ENCODE peak calls at places on chromosomes 16 and 17, in four cellular contexts. F, A, S and M are unnamed samples.

GRCh38 chr16:67395458-67396158 is 2.3 kb upstream of the TPPP3 start:
- DNase-seq in F (no peak), A (no peak), S (no peak), M (peak)

GRCh38 chr16:77585379-77585778 is 136.9 kb upstream of the NUDT7 start:
- DNase-seq in F (no peak), A (peak), S (peak), M (peak)

GRCh38 chr16:52957199-52957598 is 95.5 kb downstream of the CHD9NB start:
- DNase-seq in F (no peak), A (no peak), S (no peak), M (no peak)

GRCh38 chr17:81512560-81512983 is at the start of gene ACTG1:
- DNase-seq in F (peak), A (peak), S (peak), M (peak)

GRCh38 chr17:73742915-73743314 is 98.7 kb upstream of the SDK2 start:
- DNase-seq in F (no peak), A (no peak), S (no peak), M (no peak)

GRCh38 chr17:77892469-77893143 is 65.9 kb upstream of the TNRC6C start:
- DNase-seq in F (no peak), A (no peak), S (no peak), M (no peak)

GRCh38 chr17:36768355-36768754 is 167.0 kb downstream of the MRM1 start:
- DNase-seq in F (no peak), A (no peak), S (no peak), M (no peak)

GRCh38 chr17:22464041-22464440 is 771.7 kb downstream of the KCNJ18 start:
- DNase-seq in F (no peak), A (no peak), S (no peak), M (no peak)

GRCh38 chr16:65510850-65511249 is 389.0 kb upstream of the CDH11 start:
- DNase-seq in F (no peak), A (peak), S (peak), M (peak)

GRCh38 chr17:80992948-80993624 is 1.4 kb downstream of the CHMP6 start:
- DNase-seq in F (no peak), A (no peak), S (no peak), M (no peak)

GRCh38 chr17:46870116-46870803 is 18.9 kb downstream of the WNT9B start:
- DNase-seq in F (no peak), A (no peak), S (no peak), M (no peak)

GRCh38 chr17:80869476-80869875 is 122.2 kb upstream of the CHMP6 start:
- DNase-seq in F (no peak), A (no peak), S (no peak), M (no peak)

GRCh38 chr17:40309031-40309937 is at the start of gene RARA:
- DNase-seq in F (peak), A (no peak), S (no peak), M (peak)

GRCh38 chr16:27460213-27460612 is 58.2 kb downstream of the IL21R start:
- DNase-seq in F (no peak), A (no peak), S (no peak), M (no peak)

DNA sequence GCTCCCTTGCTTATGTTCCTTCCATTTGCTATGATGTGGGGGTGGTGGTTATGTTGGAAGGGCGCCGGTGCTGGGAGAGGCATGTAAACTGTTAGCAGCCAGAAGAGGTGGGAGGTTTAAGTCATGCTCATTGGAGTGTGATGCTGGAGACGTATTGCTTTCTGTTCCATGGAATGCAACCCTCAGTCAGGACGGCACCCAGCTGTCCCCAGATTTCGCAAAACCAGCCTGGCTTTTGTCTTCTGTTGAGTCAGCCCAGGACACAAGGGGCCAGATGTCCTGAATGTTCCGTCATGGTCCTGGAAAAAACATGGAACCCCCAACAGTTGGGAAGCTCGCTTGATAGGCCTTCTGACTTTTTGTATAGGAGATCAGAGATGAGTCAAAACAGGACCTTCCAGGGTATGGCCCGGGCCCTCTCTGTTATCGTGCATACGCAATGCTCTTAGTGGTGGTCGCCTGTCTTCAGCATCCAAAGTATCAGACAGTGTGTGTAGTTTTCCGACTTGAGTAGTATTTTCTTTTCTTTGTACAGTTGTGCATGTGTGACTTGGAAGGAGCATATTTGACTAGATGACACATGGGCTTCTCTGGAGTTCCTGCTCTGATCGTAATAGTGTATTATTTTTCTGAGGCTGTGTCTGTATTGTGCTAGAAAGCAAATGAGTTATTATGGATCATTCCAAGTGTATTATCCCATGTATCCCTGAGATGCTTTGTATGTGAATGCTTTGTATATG is 201.9 kb downstream of the SNX29 start:
- DNase-seq in F (no peak), A (peak), S (no peak), M (no peak)
- H3K4me3 ChIP-seq in F (no peak), A (no peak), S (no peak), M (no peak)

DNA sequence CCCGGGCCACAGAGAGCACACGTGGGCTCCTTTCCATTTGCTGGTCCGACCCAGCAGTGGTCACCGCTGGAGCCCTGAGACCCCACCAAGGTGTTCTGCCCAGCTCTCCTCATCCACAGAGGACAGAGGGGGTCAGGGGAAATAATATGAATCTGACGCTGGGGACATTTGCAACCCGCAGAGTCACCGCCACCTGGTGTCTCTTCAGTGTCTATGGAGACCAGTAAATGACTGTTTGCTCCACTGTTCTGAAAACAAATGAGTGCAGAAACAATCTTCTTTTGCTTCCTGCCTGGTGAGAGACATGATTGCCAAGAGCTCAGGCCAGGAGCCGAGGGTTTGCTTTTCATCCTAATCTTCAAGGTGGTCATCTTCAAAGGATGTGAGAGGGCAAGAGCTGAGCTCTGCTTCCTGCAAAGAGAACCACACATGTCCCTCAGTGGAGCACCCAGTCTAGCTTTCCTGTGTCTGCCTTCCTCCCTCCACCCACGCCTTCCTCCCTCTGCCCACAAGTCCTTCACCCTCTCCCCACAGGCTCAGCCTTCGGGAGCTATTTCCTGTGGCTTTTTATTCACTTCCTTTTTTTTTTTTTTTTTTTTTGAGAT is 14.7 kb upstream of the KLHDC4 start:
- DNase-seq in F (no peak), A (peak), S (no peak), M (peak)
- TF ChIP-seq CTCF in F (no peak), A (no peak), S (no peak), M (no peak)

GRCh38 chr17:50349241-50349595 is 3.3 kb downstream of the XYLT2 start:
- DNase-seq in F (no peak), A (no peak), S (no peak), M (no peak)

GRCh38 chr17:50347087-50347893 is 1.4 kb downstream of the XYLT2 start:
- DNase-seq in F (no peak), A (no peak), S (no peak), M (no peak)

GRCh38 chr17:50348522-50349240 is 2.8 kb downstream of the XYLT2 start:
- DNase-seq in F (no peak), A (peak), S (peak), M (peak)

GRCh38 chr17:50346313-50347086 is 574 bp downstream of the XYLT2 start:
- DNase-seq in F (peak), A (no peak), S (no peak), M (peak)

GRCh38 chr17:50347894-50348291 is 2.0 kb downstream of the XYLT2 start:
- DNase-seq in F (no peak), A (no peak), S (no peak), M (no peak)
- H3K4me3 ChIP-seq in F (no peak), A (peak), S (no peak), M (no peak)

DNA sequence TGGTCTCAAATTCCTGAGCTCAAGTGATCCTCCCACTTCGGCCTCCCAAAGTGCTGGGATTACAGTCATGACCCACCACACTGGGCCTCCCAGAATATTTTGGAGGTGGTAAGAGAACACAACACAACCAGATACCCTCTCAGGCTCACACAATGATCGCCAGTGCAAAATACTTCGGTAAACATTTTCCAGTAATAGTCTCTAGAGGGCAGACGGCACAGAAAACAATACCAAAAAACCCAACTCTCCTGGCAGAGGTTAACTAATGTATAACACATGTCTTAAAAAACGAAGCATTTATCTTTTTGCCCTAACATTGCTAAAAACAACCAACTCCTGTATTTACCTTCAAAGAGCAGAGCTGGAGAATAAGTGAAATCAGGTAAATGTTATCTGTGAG is 10.5 kb downstream of the NUFIP2 start:
- DNase-seq in F (no peak), A (no peak), S (no peak), M (no peak)
- TF ChIP-seq CTCF in F (peak), A (no peak), S (peak), M (peak)

GRCh38 chr16:68564367-68564985 is 25.4 kb downstream of the ZFP90 start:
- DNase-seq in F (no peak), A (peak), S (peak), M (peak)
- H3K4me3 ChIP-seq in F (no peak), A (no peak), S (no peak), M (no peak)